ENCODE peak calls at places on chromosomes 7 and 10, in four cellular contexts. I, Q, F and D are unnamed samples.
A peak's percentile ranks its signal among the peaks of the same experiment; 100 is the strongest.

GRCh38 chr10:12834721-12835120 is 166.8 kb downstream of the CCDC3 start:
- DNase-seq in I (no peak), Q (no peak), F (no peak), D (no peak)

GRCh38 chr7:2634265-2635145 is 2.7 kb downstream of the TTYH3 start:
- DNase-seq in I (no peak), Q (no peak), F (no peak), D (no peak)

GRCh38 chr10:17210361-17210760 is 8.9 kb upstream of the TRDMT1 start:
- DNase-seq in I (no peak), Q (no peak), F (no peak), D (no peak)

GRCh38 chr10:133565441-133566294 is at the start of gene SYCE1:
- DNase-seq in I (no peak), Q (peak; percentile 36), F (no peak), D (no peak)

GRCh38 chr10:3014968-3015367 is 52.4 kb upstream of the PFKP start:
- DNase-seq in I (no peak), Q (no peak), F (peak; percentile 26), D (no peak)

GRCh38 chr7:144869072-144869471 is 33.2 kb upstream of the TPK1 start:
- DNase-seq in I (no peak), Q (peak; percentile 7), F (no peak), D (no peak)

GRCh38 chr10:72753760-72754231 is 61.9 kb downstream of the MCU start:
- DNase-seq in I (no peak), Q (peak; percentile 74), F (no peak), D (no peak)

GRCh38 chr10:118108194-118109026 is 61.7 kb upstream of the RAB11FIP2 start:
- DNase-seq in I (no peak), Q (no peak), F (no peak), D (peak; percentile 50)

GRCh38 chr7:97203957-97204356 is 86.5 kb downstream of the SDHAF3 start:
- DNase-seq in I (no peak), Q (no peak), F (no peak), D (no peak)

GRCh38 chr10:124416733-124417132 is 2.0 kb downstream of the OAT start:
- DNase-seq in I (no peak), Q (no peak), F (peak; percentile 49), D (no peak)

GRCh38 chr7:80622531-80622930 is 15.9 kb upstream of the CD36 start:
- DNase-seq in I (no peak), Q (no peak), F (no peak), D (no peak)

GRCh38 chr7:111529507-111530355 is 32.6 kb downstream of the IMMP2L start:
- DNase-seq in I (no peak), Q (no peak), F (no peak), D (no peak)

GRCh38 chr10:77023396-77023795 is 614.2 kb downstream of the KCNMA1 start:
- DNase-seq in I (no peak), Q (no peak), F (no peak), D (no peak)

GRCh38 chr7:127870231-127870907 is 160.9 kb downstream of the LRRC4 start:
- DNase-seq in I (no peak), Q (no peak), F (no peak), D (no peak)

GRCh38 chr7:141654551-141654950 is 47.4 kb downstream of the DENND11 start:
- DNase-seq in I (peak; percentile 23), Q (peak; percentile 94), F (peak; percentile 76), D (no peak)

GRCh38 chr10:101099901-101100300 is 31.2 kb upstream of the TLX1 start:
- DNase-seq in I (no peak), Q (no peak), F (no peak), D (peak; percentile 59)
- TF ChIP-seq CTCF in I (no peak), Q (no peak), F (no peak), D (no peak)

DNA sequence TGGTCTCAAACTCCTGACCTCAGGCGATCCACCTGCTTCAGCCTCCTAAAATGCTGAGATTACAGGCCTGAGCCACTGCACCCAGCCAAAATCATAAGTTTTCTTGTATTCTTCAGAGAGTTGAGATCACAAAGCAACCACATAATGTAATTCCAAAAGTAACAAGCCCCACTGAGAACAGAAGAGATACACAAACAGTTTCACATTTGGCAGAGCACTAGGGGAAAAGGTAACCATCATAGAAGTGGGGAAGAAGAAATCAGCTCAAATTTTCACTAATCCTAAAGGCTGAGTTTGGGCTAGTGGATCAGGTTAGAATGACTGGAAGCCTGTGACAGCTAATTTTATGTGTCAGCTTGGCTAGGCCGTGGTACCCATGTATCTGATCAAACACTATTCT is 5.5 kb upstream of the CEP41 start:
- DNase-seq in I (no peak), Q (no peak), F (no peak), D (no peak)
- H3K4me1 ChIP-seq in I (peaks cover 7% of the 10 kb centered on the region), Q (peaks cover 8% of the 10 kb centered on the region), F (no peaks in the 10 kb centered on the region), D (peaks cover 3% of the 10 kb centered on the region)

DNA sequence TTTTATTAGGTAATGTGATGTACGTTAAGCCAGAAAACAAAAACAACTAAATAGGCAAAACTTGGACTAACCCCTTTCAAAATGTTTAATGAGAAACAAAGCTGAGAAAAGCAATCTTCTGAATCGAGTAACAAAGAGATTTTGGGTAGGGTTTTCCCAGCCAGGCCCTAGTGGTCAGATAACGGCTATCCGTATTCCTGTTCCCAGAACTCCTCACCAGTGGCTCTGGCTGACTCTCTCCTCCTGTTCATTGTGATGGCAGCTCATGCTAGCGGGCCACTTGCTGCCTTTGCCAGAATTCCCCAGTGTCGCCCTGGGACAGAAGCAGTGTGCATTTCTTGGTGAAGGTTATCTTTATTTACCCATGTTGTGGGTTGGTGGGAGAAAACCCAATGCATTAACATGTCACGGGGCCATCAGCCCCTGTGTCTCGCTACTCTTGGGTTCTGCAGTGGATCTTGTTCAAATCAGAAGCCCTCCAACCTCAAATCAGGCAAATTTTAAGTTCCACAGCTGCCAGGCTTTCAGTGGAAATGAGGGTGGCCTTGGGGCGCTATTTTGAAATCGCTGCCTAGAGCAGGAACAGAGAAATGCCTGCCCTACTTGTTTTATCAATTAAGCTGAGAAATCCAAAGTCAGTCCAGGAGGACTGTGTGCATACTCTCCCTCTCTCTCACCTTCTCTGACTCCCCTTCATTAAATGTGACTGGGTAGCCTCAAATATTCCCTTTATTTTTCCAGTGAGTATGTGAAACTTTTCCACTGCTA is 164.5 kb upstream of the NPVF start:
- DNase-seq in I (no peak), Q (peak; percentile 55), F (no peak), D (no peak)
- TF ChIP-seq CTCF in I (no peak), Q (no peak), F (peak; percentile 17), D (no peak)

GRCh38 chr7:36261019-36261754 is 108.1 kb downstream of the EEPD1 start:
- DNase-seq in I (no peak), Q (no peak), F (no peak), D (no peak)

GRCh38 chr7:36264123-36264916 is 111.3 kb downstream of the EEPD1 start:
- DNase-seq in I (no peak), Q (no peak), F (no peak), D (no peak)

GRCh38 chr7:36262706-36263484 is 109.8 kb downstream of the EEPD1 start:
- DNase-seq in I (no peak), Q (no peak), F (no peak), D (no peak)

GRCh38 chr7:36260481-36260880 is 107.4 kb downstream of the EEPD1 start:
- DNase-seq in I (no peak), Q (no peak), F (no peak), D (no peak)

GRCh38 chr7:36262286-36262685 is 109.2 kb downstream of the EEPD1 start:
- DNase-seq in I (no peak), Q (no peak), F (no peak), D (no peak)
- H3K4me1 ChIP-seq in I (peaks cover 22% of the 10 kb centered on the region), Q (peaks cover 12% of the 10 kb centered on the region), F (peaks cover 7% of the 10 kb centered on the region), D (no peaks in the 10 kb centered on the region)